ENCODE peak calls at places on chromosomes 11 and 22, in four cellular contexts. D is PC-3, W is SW480, A is WERI-Rb-1. I is an unnamed sample.

GRCh38 chr11:128201006-128201405 is 386.4 kb downstream of the ETS1 start:
- DNase-seq in W (no peak), D (no peak), A (no peak), I (no peak)

GRCh38 chr11:102620858-102621561 is 4.1 kb downstream of the MMP20 start:
- DNase-seq in A (no peak), W (no peak), D (peak), I (no peak)

GRCh38 chr11:69808708-69809107 is 10.5 kb downstream of the FGF3 start:
- DNase-seq in A (no peak), W (no peak), D (no peak), I (no peak)

GRCh38 chr22:26845016-26845728 is 187.8 kb downstream of the MIAT start:
- DNase-seq in D (no peak), A (peak), W (no peak), I (no peak)

GRCh38 chr11:35962373-35963138 is 18.7 kb downstream of the LDLRAD3 start:
- DNase-seq in A (no peak), D (no peak), W (no peak), I (no peak)

GRCh38 chr11:69075421-69076128 is 26.8 kb downstream of the TPCN2 start:
- DNase-seq in A (no peak), W (peak), D (peak), I (no peak)

GRCh38 chr22:36055376-36056310 is 27.0 kb upstream of the RBFOX2 start:
- DNase-seq in A (no peak), W (no peak), D (no peak), I (no peak)

GRCh38 chr22:40310081-40310770 is 36.1 kb upstream of the ADSL start:
- DNase-seq in A (no peak), W (no peak), D (no peak), I (no peak)

GRCh38 chr22:30432520-30432919 is 7.0 kb downstream of the MTFP1 start:
- DNase-seq in D (no peak), W (no peak), A (no peak), I (no peak)

GRCh38 chr11:110295487-110296225 is 758 bp downstream of the RDX start:
- DNase-seq in W (peak), D (peak), A (peak), I (peak)

GRCh38 chr11:134264966-134265365 is 11.2 kb upstream of the GLB1L3 start:
- DNase-seq in W (no peak), D (no peak), A (no peak), I (no peak)

GRCh38 chr11:84193706-84194105 is 907.5 kb upstream of the CCDC90B start:
- DNase-seq in D (no peak), A (no peak), W (no peak), I (no peak)

I was measured in HT-29.